ENCODE peak calls at places on chromosomes 4 and X, in seven cellular contexts. W is uterus, J is Peyer's patch, M is breast epithelium, D is PC-3, F is GM12878, K is stomach. N is an unnamed sample.

GRCh38 chrX:13085533-13085932 is 41.1 kb upstream of the FAM9C start:
- DNase-seq in W (no peak), J (peak; percentile 71), M (no peak), D (no peak), F (peak; percentile 74), K (no peak), N (no peak)

GRCh38 chr4:107893171-107894137 is 37.9 kb upstream of the CYP2U1 start:
- DNase-seq in W (no peak), J (no peak), M (no peak), D (no peak), F (no peak), K (no peak), N (no peak)

GRCh38 chr4:121277194-121278105 is 103.4 kb downstream of the QRFPR start:
- DNase-seq in W (no peak), J (no peak), M (no peak), D (peak; percentile 47), F (no peak), K (no peak), N (no peak)

GRCh38 chr4:36841583-36842326 is 402.8 kb upstream of the NWD2 start:
- DNase-seq in W (no peak), J (no peak), M (no peak), D (peak; percentile 2), F (peak; percentile 35), K (no peak), N (no peak)

GRCh38 chrX:153723351-153724251 is 586 bp downstream of the BCAP31 start:
- DNase-seq in W (peak; percentile 44), J (peak; percentile 61), M (no peak), D (peak; percentile 37), F (no peak), K (peak; percentile 48), N (peak; percentile 50)

GRCh38 chr4:127741247-127741646 is 11.0 kb downstream of the SLC25A31 start:
- DNase-seq in W (no peak), J (no peak), M (no peak), D (no peak), F (no peak), K (no peak), N (no peak)

GRCh38 chr4:6782147-6782845 is at the start of gene KIAA0232:
- DNase-seq in W (peak; percentile 92), J (peak; percentile 89), M (peak; percentile 83), D (peak; percentile 84), F (peak; percentile 28), K (peak; percentile 94), N (peak; percentile 86)

GRCh38 chr4:47914926-47915237 is 499 bp upstream of the NFXL1 start:
- DNase-seq in W (no peak), J (no peak), M (no peak), D (no peak), F (no peak), K (no peak), N (no peak)

GRCh38 chr4:76634239-76634638 is 199.2 kb downstream of the SHROOM3 start:
- DNase-seq in W (no peak), J (no peak), M (no peak), D (peak; percentile 41), F (no peak), K (no peak), N (no peak)

GRCh38 chr4:142274137-142274536 is 572.0 kb downstream of the INPP4B start:
- DNase-seq in W (no peak), J (no peak), M (no peak), D (peak; percentile 75), F (no peak), K (no peak), N (no peak)

GRCh38 chrX:141176586-141177451 is at the start of gene LDOC1:
- DNase-seq in W (peak; percentile 84), J (peak; percentile 71), M (peak; percentile 59), D (peak; percentile 89), F (no peak), K (peak; percentile 73), N (no peak)
- H3K27ac ChIP-seq in W (no peak within 1 kb of the TSS), J (no peak within 1 kb of the TSS), M (peak within 1 kb of the TSS; percentile 45), D (peak within 1 kb of the TSS; percentile 40), F (no peak within 1 kb of the TSS), K (no peak within 1 kb of the TSS), N (no peak within 1 kb of the TSS)

GRCh38 chr4:160685729-160686128 is 1478.1 kb downstream of the FSTL5 start:
- DNase-seq in W (no peak), J (no peak), M (no peak), D (no peak), F (no peak), K (no peak), N (no peak)
- H3K9me3 ChIP-seq in W (no peaks in the 10 kb centered on the region), J (no peaks in the 10 kb centered on the region), M (no peaks in the 10 kb centered on the region), D (no peaks in the 10 kb centered on the region), F (no peaks in the 10 kb centered on the region), K (no peaks in the 10 kb centered on the region), N (no peaks in the 10 kb centered on the region)

GRCh38 chr4:99574530-99575314 is at the start of gene MTTP:
- DNase-seq in W (no peak), J (no peak), M (no peak), D (no peak), F (no peak), K (no peak), N (peak; percentile 85)
- H3K4me3 ChIP-seq in W (no peak within 1 kb of the TSS), J (no peak within 1 kb of the TSS), M (no peak within 1 kb of the TSS), D (no peak within 1 kb of the TSS), F (peak within 1 kb of the TSS; percentile 32), K (no peak within 1 kb of the TSS), N (peak within 1 kb of the TSS; percentile 54)

GRCh38 chrX:135981662-135982061 is 3.6 kb upstream of the SLC9A6 start:
- DNase-seq in W (no peak), J (no peak), M (no peak), D (no peak), F (no peak), K (no peak), N (peak; percentile 19)

GRCh38 chrX:135982860-135983259 is 2.4 kb upstream of the SLC9A6 start:
- DNase-seq in W (no peak), J (no peak), M (no peak), D (no peak), F (no peak), K (no peak), N (no peak)

GRCh38 chrX:135985974-135986312 is 708 bp downstream of the SLC9A6 start:
- DNase-seq in W (no peak), J (no peak), M (no peak), D (no peak), F (no peak), K (no peak), N (peak; percentile 28)

GRCh38 chrX:135985123-135985973 is at the start of gene SLC9A6:
- DNase-seq in W (peak; percentile 75), J (peak; percentile 74), M (peak; percentile 41), D (peak; percentile 72), F (no peak), K (peak; percentile 74), N (peak; percentile 69)

GRCh38 chrX:135984220-135984619 is 1.0 kb upstream of the SLC9A6 start:
- DNase-seq in W (no peak), J (no peak), M (no peak), D (no peak), F (no peak), K (no peak), N (no peak)
- H3K27ac ChIP-seq in W (peak overlapping the region; percentile 87), J (peak overlapping the region; percentile 88), M (peak overlapping the region; percentile 66), D (no peak overlapping the region), F (no peak overlapping the region), K (no peak overlapping the region), N (no peak overlapping the region)

GRCh38 chr4:98046665-98047064 is 96.6 kb downstream of the STPG2 start:
- DNase-seq in W (no peak), J (no peak), M (no peak), D (peak; percentile 4), F (no peak), K (no peak), N (no peak)
- H3K9me3 ChIP-seq in W (no peaks in the 10 kb centered on the region), J (no peaks in the 10 kb centered on the region), M (peaks cover 8% of the 10 kb centered on the region), D (no peaks in the 10 kb centered on the region), F (no peaks in the 10 kb centered on the region), K (no peaks in the 10 kb centered on the region), N (no peaks in the 10 kb centered on the region)

GRCh38 chr4:103098331-103098730 is 1.3 kb downstream of the BDH2 start:
- DNase-seq in W (no peak), J (no peak), M (no peak), D (no peak), F (no peak), K (no peak), N (no peak)
- H3K4me3 ChIP-seq in W (no peak overlapping the region), J (no peak overlapping the region), M (peak overlapping the region; percentile 59), D (no peak overlapping the region), F (no peak overlapping the region), K (peak overlapping the region; percentile 42), N (no peak overlapping the region)

GRCh38 chr4:8891646-8892555 is 20.3 kb upstream of the HMX1 start:
- DNase-seq in W (no peak), J (no peak), M (no peak), D (no peak), F (peak; percentile 3), K (no peak), N (no peak)

GRCh38 chr4:8892556-8893226 is 21.1 kb upstream of the HMX1 start:
- DNase-seq in W (no peak), J (no peak), M (no peak), D (no peak), F (no peak), K (no peak), N (no peak)

GRCh38 chr4:8886625-8887406 is 15.2 kb upstream of the HMX1 start:
- DNase-seq in W (no peak), J (no peak), M (no peak), D (peak; percentile 2), F (no peak), K (no peak), N (no peak)

GRCh38 chr4:8891255-8891645 is 19.6 kb upstream of the HMX1 start:
- DNase-seq in W (no peak), J (no peak), M (no peak), D (no peak), F (no peak), K (no peak), N (no peak)

GRCh38 chr4:8888856-8889255 is 17.2 kb upstream of the HMX1 start:
- DNase-seq in W (no peak), J (no peak), M (no peak), D (no peak), F (no peak), K (no peak), N (no peak)
- H3K27ac ChIP-seq in W (no peak overlapping the region), J (no peak overlapping the region), M (no peak overlapping the region), D (no peak overlapping the region), F (no peak overlapping the region), K (no peak overlapping the region), N (no peak overlapping the region)

N was measured in small intestine.